ENCODE peak calls at places on chromosomes 3 and 15, in four cellular contexts. A is hypothalamus, K is psoas muscle, Z is esophagus muscularis mucosa. M is an unnamed sample.
A peak's percentile ranks its signal among the peaks of the same experiment; 100 is the strongest.

GRCh38 chr3:183584914-183585280 is 29.4 kb upstream of the KLHL6 start:
- DNase-seq in A (no peak), K (no peak), Z (no peak), M (no peak)

GRCh38 chr3:16767006-16767405 is 117.7 kb upstream of the PLCL2 start:
- DNase-seq in A (no peak), K (no peak), Z (no peak), M (no peak)

GRCh38 chr3:138365991-138366759 is 17.8 kb downstream of the MRAS start:
- DNase-seq in A (no peak), K (no peak), Z (no peak), M (no peak)

GRCh38 chr3:47932431-47932830 is 83.8 kb downstream of the MAP4 start:
- DNase-seq in A (no peak), K (no peak), Z (no peak), M (no peak)

GRCh38 chr3:4712109-4712508 is 219.0 kb downstream of the ITPR1 start:
- DNase-seq in A (no peak), K (no peak), Z (no peak), M (no peak)

GRCh38 chr3:191329654-191330308 is 545 bp downstream of the UTS2B start:
- DNase-seq in A (peak; percentile 32), K (peak; percentile 73), Z (no peak), M (no peak)

GRCh38 chr3:122615303-122615702 is 37.9 kb downstream of the PARP15 start:
- DNase-seq in A (no peak), K (no peak), Z (no peak), M (no peak)

GRCh38 chr15:34239151-34239761 is 14.4 kb downstream of the EMC4 start:
- DNase-seq in A (no peak), K (no peak), Z (no peak), M (no peak)

GRCh38 chr3:189529468-189529867 is 101.7 kb upstream of the TP63 start:
- DNase-seq in A (no peak), K (no peak), Z (no peak), M (no peak)

GRCh38 chr3:126481808-126482502 is 6.3 kb upstream of the ZXDC start:
- DNase-seq in A (no peak), K (peak; percentile 72), Z (no peak), M (no peak)

GRCh38 chr15:44427756-44428724 is 611 bp downstream of the CTDSPL2 start:
- DNase-seq in A (no peak), K (no peak), Z (no peak), M (no peak)

GRCh38 chr15:64682255-64682654 is 93.1 kb downstream of the RBPMS2 start:
- DNase-seq in A (no peak), K (no peak), Z (no peak), M (no peak)

GRCh38 chr15:87672309-87672897 is 584.1 kb downstream of the NTRK3 start:
- DNase-seq in A (peak; percentile 4), K (no peak), Z (no peak), M (no peak)

GRCh38 chr3:45227946-45228345 is 1.9 kb upstream of the TMEM158 start:
- DNase-seq in A (no peak), K (no peak), Z (no peak), M (no peak)

GRCh38 chr15:40412095-40412759 is 6.6 kb downstream of the IVD start:
- DNase-seq in A (no peak), K (no peak), Z (no peak), M (no peak)

GRCh38 chr3:170429050-170429449 is 10.4 kb downstream of the CLDN11 start:
- DNase-seq in A (no peak), K (no peak), Z (peak; percentile 3), M (no peak)

GRCh38 chr15:83380682-83381081 is 66.5 kb upstream of the SH3GL3 start:
- DNase-seq in A (no peak), K (no peak), Z (no peak), M (peak; percentile 26)

GRCh38 chr3:113409676-113410075 is 31.6 kb downstream of the CFAP44 start:
- DNase-seq in A (no peak), K (no peak), Z (no peak), M (no peak)

GRCh38 chr3:54146383-54147239 is 24.3 kb downstream of the CACNA2D3 start:
- DNase-seq in A (peak; percentile 49), K (peak; percentile 85), Z (no peak), M (peak; percentile 36)

GRCh38 chr3:126540342-126540849 is 16.4 kb downstream of the CHST13 start:
- DNase-seq in A (no peak), K (peak; percentile 64), Z (no peak), M (no peak)

GRCh38 chr3:139629033-139629432 is 48.7 kb downstream of the NMNAT3 start:
- DNase-seq in A (no peak), K (no peak), Z (no peak), M (no peak)

GRCh38 chr3:38580450-38581382 is 68.8 kb downstream of the SCN5A start:
- DNase-seq in A (no peak), K (no peak), Z (peak; percentile 90), M (no peak)

GRCh38 chr3:112074616-112075497 is 11.3 kb upstream of the C3orf52 start:
- DNase-seq in A (no peak), K (no peak), Z (no peak), M (no peak)

GRCh38 chr15:72796210-72796514 is 12.6 kb upstream of the ADPGK start:
- DNase-seq in A (no peak), K (no peak), Z (no peak), M (no peak)

GRCh38 chr15:40439461-40440299 is 1.1 kb upstream of the BAHD1 start:
- DNase-seq in A (no peak), K (peak; percentile 62), Z (no peak), M (no peak)

GRCh38 chr3:133921592-133921991 is 25.9 kb upstream of the RAB6B start:
- DNase-seq in A (no peak), K (no peak), Z (no peak), M (no peak)

GRCh38 chr15:92819312-92820232 is 80.6 kb upstream of the CHD2 start:
- DNase-seq in A (no peak), K (no peak), Z (no peak), M (peak; percentile 55)

GRCh38 chr15:101242160-101242998 is 9.5 kb downstream of the CHSY1 start:
- DNase-seq in A (no peak), K (no peak), Z (no peak), M (no peak)

GRCh38 chr15:86903642-86904421 is 824.2 kb downstream of the AGBL1 start:
- DNase-seq in A (no peak), K (no peak), Z (no peak), M (no peak)

GRCh38 chr15:22806156-22806555 is 19.7 kb downstream of the NIPA1 start:
- DNase-seq in A (no peak), K (no peak), Z (no peak), M (peak; percentile 60)

M was measured in caudate nucleus.